ENCODE peak calls at places on chromosomes 6 and 20, in six cellular contexts. K is ovary, P is IMR-90, C is HCT116, W is K562, F is lower leg skin. V is an unnamed sample.

GRCh38 chr6:30329331-30329730 is 2.6 kb downstream of the TRIM39 start:
- DNase-seq in K (no peak), P (no peak), C (no peak), W (no peak), F (no peak), V (peak)

GRCh38 chr20:47440857-47441773 is 60.6 kb upstream of the NCOA3 start:
- DNase-seq in K (no peak), P (peak), C (no peak), W (no peak), F (no peak), V (no peak)

GRCh38 chr6:44257753-44258324 is 511 bp upstream of the SLC35B2 start:
- DNase-seq in K (no peak), P (no peak), C (no peak), W (no peak), F (no peak), V (no peak)

GRCh38 chr6:80502871-80503270 is 396.4 kb downstream of the BCKDHB start:
- DNase-seq in K (no peak), P (no peak), C (no peak), W (no peak), F (no peak), V (no peak)

GRCh38 chr20:25543068-25543467 is 42.3 kb downstream of the NINL start:
- DNase-seq in K (no peak), P (peak), C (no peak), W (no peak), F (no peak), V (no peak)

GRCh38 chr6:2940851-2941250 is 30.5 kb downstream of the SERPINB6 start:
- DNase-seq in K (no peak), P (no peak), C (no peak), W (no peak), F (no peak), V (no peak)

GRCh38 chr6:31945507-31946369 is at the start of gene CFB:
- DNase-seq in K (peak), P (peak), C (no peak), W (no peak), F (peak), V (no peak)

GRCh38 chr6:63926258-63926657 is 290.7 kb downstream of the PHF3 start:
- DNase-seq in K (no peak), P (no peak), C (no peak), W (no peak), F (no peak), V (no peak)

GRCh38 chr6:20630617-20631448 is 96.6 kb downstream of the CDKAL1 start:
- DNase-seq in K (no peak), P (no peak), C (peak), W (no peak), F (peak), V (no peak)

GRCh38 chr6:15475261-15475660 is 187.6 kb downstream of the DTNBP1 start:
- DNase-seq in K (no peak), P (no peak), C (no peak), W (no peak), F (no peak), V (no peak)

GRCh38 chr20:63741676-63742380 is 2.3 kb downstream of the SLC2A4RG start:
- DNase-seq in K (peak), P (no peak), C (no peak), W (no peak), F (no peak), V (no peak)

GRCh38 chr6:44275749-44276648 is 5.7 kb downstream of the TMEM151B start:
- DNase-seq in K (peak), P (no peak), C (no peak), W (peak), F (no peak), V (no peak)

GRCh38 chr6:152054441-152054840 is 247.0 kb downstream of the ESR1 start:
- DNase-seq in K (no peak), P (no peak), C (peak), W (no peak), F (no peak), V (no peak)

GRCh38 chr20:50308513-50309279 is 118.1 kb downstream of the CEBPB start:
- DNase-seq in K (peak), P (peak), C (peak), W (peak), F (peak), V (peak)

GRCh38 chr6:128511518-128511917 is 8.9 kb downstream of the PTPRK start:
- DNase-seq in K (no peak), P (peak), C (no peak), W (no peak), F (no peak), V (no peak)

GRCh38 chr20:33814238-33814712 is 3.1 kb downstream of the CHMP4B start:
- DNase-seq in K (no peak), P (peak), C (no peak), W (no peak), F (no peak), V (no peak)

GRCh38 chr6:15907914-15908518 is 220.9 kb upstream of the MYLIP start:
- DNase-seq in K (no peak), P (no peak), C (no peak), W (peak), F (no peak), V (no peak)

GRCh38 chr20:22379472-22379871 is 204.9 kb downstream of the FOXA2 start:
- DNase-seq in K (no peak), P (no peak), C (peak), W (no peak), F (no peak), V (peak)

GRCh38 chr6:154549179-154549578 is 38.7 kb upstream of the CNKSR3 start:
- DNase-seq in K (no peak), P (no peak), C (no peak), W (no peak), F (no peak), V (no peak)

GRCh38 chr6:43269273-43270007 is 26.2 kb downstream of the TTBK1 start:
- DNase-seq in K (no peak), P (no peak), C (no peak), W (peak), F (no peak), V (peak)

GRCh38 chr6:120302041-120302440 is 952.5 kb upstream of the MAN1A1 start:
- DNase-seq in K (no peak), P (no peak), C (no peak), W (no peak), F (no peak), V (no peak)

GRCh38 chr6:87330961-87331360 is 1.9 kb upstream of the GJB7 start:
- DNase-seq in K (no peak), P (no peak), C (no peak), W (no peak), F (no peak), V (no peak)

GRCh38 chr6:144585217-144585814 is 300.2 kb downstream of the UTRN start:
- DNase-seq in K (no peak), P (peak), C (peak), W (peak), F (no peak), V (peak)

GRCh38 chr6:150632785-150633465 is 33.2 kb downstream of the PLEKHG1 start:
- DNase-seq in K (no peak), P (no peak), C (no peak), W (no peak), F (no peak), V (no peak)
- TF ChIP-seq POLR2A in K (no peak), P (no peak), C (no peak), W (no peak), F (no peak), V (no peak)

GRCh38 chr6:89217308-89217999 is at the start of gene GABRR1:
- DNase-seq in K (no peak), P (no peak), C (no peak), W (no peak), F (no peak), V (no peak)
- H3K4me3 ChIP-seq in K (no peak), P (no peak), C (no peak), W (no peak), F (no peak), V (no peak)

GRCh38 chr20:18466574-18466893 is 296 bp downstream of the DZANK1 start:
- DNase-seq in K (no peak), P (no peak), C (no peak), W (no peak), F (no peak), V (no peak)
- TF ChIP-seq POLR2A in K (no peak), P (no peak), C (no peak), W (no peak), F (no peak), V (no peak)

GRCh38 chr20:14921546-14921945 is 584.1 kb upstream of the FLRT3 start:
- DNase-seq in K (no peak), P (no peak), C (no peak), W (no peak), F (no peak), V (no peak)

GRCh38 chr20:14918281-14918680 is 580.9 kb upstream of the FLRT3 start:
- DNase-seq in K (no peak), P (no peak), C (no peak), W (no peak), F (no peak), V (no peak)

GRCh38 chr20:14922503-14923267 is 585.3 kb upstream of the FLRT3 start:
- DNase-seq in K (no peak), P (no peak), C (no peak), W (no peak), F (no peak), V (no peak)

GRCh38 chr20:14918981-14919380 is 581.6 kb upstream of the FLRT3 start:
- DNase-seq in K (no peak), P (no peak), C (no peak), W (no peak), F (no peak), V (no peak)

GRCh38 chr20:14919473-14920157 is 582.2 kb upstream of the FLRT3 start:
- DNase-seq in K (no peak), P (no peak), C (peak), W (no peak), F (no peak), V (no peak)
- H3K4me3 ChIP-seq in K (no peak), P (no peak), C (no peak), W (no peak), F (no peak), V (no peak)

DNA sequence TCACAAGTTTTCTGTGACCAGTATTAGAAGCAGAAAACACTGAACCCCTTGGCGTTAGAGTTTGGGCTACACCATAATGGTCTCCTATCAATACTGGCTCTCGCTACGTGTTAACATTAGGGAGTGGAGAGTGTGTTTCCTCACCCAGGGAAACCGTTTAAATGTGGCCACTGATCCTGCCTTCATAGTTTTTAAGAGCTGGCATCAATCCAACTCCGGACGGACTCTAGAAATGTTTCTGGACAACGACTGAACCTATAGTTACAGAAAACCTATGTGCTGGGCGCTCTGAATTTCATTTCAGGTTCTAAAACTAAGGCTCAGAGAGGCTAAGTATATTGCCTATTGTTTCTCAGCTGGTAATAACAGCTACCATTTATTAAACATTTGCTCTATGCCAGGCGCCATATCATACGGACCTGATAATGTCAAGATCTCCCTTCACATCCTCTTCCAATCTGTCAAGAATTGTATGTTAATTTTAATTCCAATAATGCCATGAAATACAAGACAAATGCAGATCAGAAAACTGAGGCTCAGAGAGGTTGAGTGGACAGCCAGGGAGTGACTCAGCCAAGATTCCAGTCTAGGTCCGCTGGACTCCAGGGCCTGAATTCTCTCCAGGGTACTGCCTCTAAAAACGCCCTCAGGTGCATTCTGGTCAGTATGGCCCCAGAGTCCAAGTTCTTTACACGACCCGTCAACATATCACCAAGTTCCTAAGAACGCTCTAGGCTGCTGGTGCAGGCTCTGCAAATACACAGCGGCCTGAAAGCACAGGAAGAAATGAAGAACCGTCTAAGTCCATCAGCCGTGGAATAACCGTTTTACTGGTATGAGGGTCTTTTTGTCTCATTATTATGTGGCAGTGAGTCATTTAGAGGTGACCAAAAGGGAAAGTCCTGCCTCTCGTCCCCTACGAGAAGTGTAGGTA is 929 bp upstream of the ASXL1 start:
- DNase-seq in K (no peak), P (peak), C (peak), W (no peak), F (peak), V (peak)
- TF ChIP-seq POLR2A in K (no peak), P (no peak), C (no peak), W (no peak), F (no peak), V (no peak)

GRCh38 chr6:136787726-136788068 is 4.6 kb downstream of the MAP3K5 start:
- DNase-seq in K (no peak), P (no peak), C (no peak), W (no peak), F (no peak), V (no peak)

GRCh38 chr6:136790411-136791295 is 1.6 kb downstream of the MAP3K5 start:
- DNase-seq in K (no peak), P (no peak), C (no peak), W (no peak), F (no peak), V (no peak)

GRCh38 chr6:136784910-136785746 is 7.1 kb downstream of the MAP3K5 start:
- DNase-seq in K (peak), P (no peak), C (no peak), W (no peak), F (peak), V (peak)

GRCh38 chr6:136786708-136787107 is 5.6 kb downstream of the MAP3K5 start:
- DNase-seq in K (no peak), P (no peak), C (no peak), W (no peak), F (no peak), V (peak)

DNA sequence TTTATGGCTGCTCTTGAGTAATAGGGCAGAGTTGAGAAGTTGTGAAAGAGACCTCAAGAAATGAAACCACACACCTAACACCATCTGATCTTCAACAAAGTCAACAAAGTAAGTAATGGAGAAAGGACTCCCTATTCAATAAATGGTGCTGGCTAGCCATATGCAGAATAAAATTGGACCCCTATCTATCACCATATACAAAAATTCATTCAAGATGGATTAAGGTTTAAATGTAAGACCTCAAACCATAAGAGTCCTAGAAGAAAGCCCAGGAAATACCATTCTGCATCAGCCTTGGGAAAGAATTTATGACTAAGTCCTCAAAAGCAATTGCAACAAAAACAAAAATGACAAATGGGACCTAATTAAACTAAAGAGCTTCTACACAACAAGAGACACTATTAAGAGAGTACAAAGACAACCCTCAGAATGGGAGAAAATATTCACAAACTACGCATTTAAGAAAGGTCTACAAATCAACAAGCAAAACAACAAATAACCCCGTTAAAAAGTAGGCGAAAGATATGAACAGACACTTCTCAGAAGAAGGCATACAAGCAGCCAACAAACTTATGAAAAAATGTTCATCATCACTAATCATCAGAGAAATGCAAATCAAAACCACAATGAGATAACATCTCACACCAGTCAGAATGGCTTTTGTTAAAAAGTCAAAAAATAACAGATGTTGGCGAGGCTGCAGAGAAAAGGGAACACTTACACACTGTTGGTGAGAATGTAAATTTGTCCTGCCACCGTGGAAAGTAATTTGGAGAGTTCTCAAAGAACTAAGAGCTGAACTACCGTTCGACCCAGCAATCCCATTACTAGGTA is 4.0 kb downstream of the MAP3K5 start:
- DNase-seq in K (no peak), P (peak), C (no peak), W (no peak), F (no peak), V (peak)
- H3K4me3 ChIP-seq in K (peak), P (no peak), C (no peak), W (no peak), F (no peak), V (peak)

GRCh38 chr20:48879609-48880008 is 41.9 kb upstream of the ARFGEF2 start:
- DNase-seq in K (no peak), P (no peak), C (no peak), W (no peak), F (no peak), V (no peak)

GRCh38 chr20:48875233-48875913 is 46.1 kb upstream of the ARFGEF2 start:
- DNase-seq in K (no peak), P (no peak), C (no peak), W (no peak), F (no peak), V (peak)

GRCh38 chr20:48875914-48876240 is 45.6 kb upstream of the ARFGEF2 start:
- DNase-seq in K (no peak), P (no peak), C (no peak), W (peak), F (peak), V (peak)

GRCh38 chr20:48878849-48879248 is 42.7 kb upstream of the ARFGEF2 start:
- DNase-seq in K (no peak), P (no peak), C (no peak), W (no peak), F (no peak), V (no peak)

GRCh38 chr20:48877299-48877698 is 44.2 kb upstream of the ARFGEF2 start:
- DNase-seq in K (no peak), P (no peak), C (no peak), W (no peak), F (peak), V (peak)
- TF ChIP-seq POLR2A in K (no peak), P (no peak), C (no peak), W (no peak), F (no peak), V (no peak)

DNA sequence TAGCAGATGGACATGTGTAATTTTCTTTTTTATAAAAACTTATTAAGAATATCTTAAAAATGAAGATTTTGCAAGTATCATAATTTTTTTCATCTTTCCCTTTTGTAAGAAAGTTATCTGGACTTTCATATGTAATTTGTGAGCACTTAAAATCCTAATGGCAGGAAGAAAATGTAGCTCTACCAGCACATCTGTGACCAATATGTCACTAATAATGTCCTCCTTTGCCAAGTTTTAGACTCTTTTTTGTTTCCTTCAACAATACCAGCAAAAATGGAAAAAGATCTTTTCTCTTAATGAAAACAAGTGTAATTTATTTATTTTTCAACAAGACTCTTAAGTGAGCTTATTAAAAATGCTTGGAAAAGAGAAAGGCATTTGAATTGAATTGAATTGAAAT is 110.8 kb downstream of the KIF6 start:
- DNase-seq in K (no peak), P (no peak), C (no peak), W (no peak), F (no peak), V (no peak)
- H3K4me3 ChIP-seq in K (no peak), P (no peak), C (no peak), W (no peak), F (no peak), V (no peak)